ENCODE peak calls at places on chromosomes 12 and 14, in ten cellular contexts. H is Kasumi-1; A is EH; V is activated CD8-positive, alpha-beta T cell treated with anti-CD3 and anti-CD28 coated beads for 36 hours; O is KG1; I is stimulated activated CD4-positive, alpha-beta T cell treated with anti-CD3 and anti-CD28 coated beads, Interleukin-2, amount 100 ng/mL, for 48 hours; D is activated CD8-positive, alpha-beta memory T cell treated with anti-CD3 and anti-CD28 coated beads for 24 hours; U is mesothelial cell of epicardium; B is body of pancreas; C is SW 1271. T is an unnamed sample.
A peak's percentile ranks its signal among the peaks of the same experiment; 100 is the strongest.

GRCh38 chr12:25518512-25518911 is 34.6 kb downstream of the LMNTD1 start:
- DNase-seq in H (no peak), A (peak; percentile 79), V (peak; percentile 24), O (no peak), I (no peak), D (no peak), U (no peak), B (no peak), C (no peak), T (no peak)

GRCh38 chr12:18468521-18469075 is 207.3 kb downstream of the PIK3C2G start:
- DNase-seq in H (no peak), A (peak; percentile 47), V (no peak), O (no peak), I (no peak), D (no peak), U (no peak), B (no peak), C (no peak), T (no peak)

GRCh38 chr12:132153501-132154340 is 9.5 kb downstream of the NOC4L start:
- DNase-seq in H (peak; percentile 77), A (peak; percentile 67), V (peak; percentile 79), O (peak; percentile 39), I (peak; percentile 63), D (peak; percentile 86), U (peak; percentile 81), B (peak; percentile 77), C (no peak), T (peak; percentile 48)

GRCh38 chr14:71474291-71474690 is 457.9 kb upstream of the RGS6 start:
- DNase-seq in H (no peak), A (no peak), V (no peak), O (no peak), I (no peak), D (no peak), U (no peak), B (no peak), C (no peak), T (no peak)

GRCh38 chr12:113167868-113168267 is 17.4 kb downstream of the DDX54 start:
- DNase-seq in H (no peak), A (no peak), V (no peak), O (no peak), I (no peak), D (no peak), U (no peak), B (no peak), C (no peak), T (no peak)

GRCh38 chr14:89267163-89267562 is 149.9 kb downstream of the FOXN3 start:
- DNase-seq in H (no peak), A (no peak), V (no peak), O (no peak), I (no peak), D (peak; percentile 46), U (no peak), B (no peak), C (no peak), T (no peak)

GRCh38 chr12:75846102-75846501 is 185.5 kb downstream of the PHLDA1 start:
- DNase-seq in H (no peak), A (no peak), V (no peak), O (no peak), I (no peak), D (no peak), U (no peak), B (no peak), C (no peak), T (no peak)

GRCh38 chr12:117053597-117054201 is 45.5 kb downstream of the TESC start:
- DNase-seq in H (no peak), A (no peak), V (no peak), O (no peak), I (no peak), D (no peak), U (no peak), B (no peak), C (no peak), T (no peak)

GRCh38 chr14:54291491-54292191 is 105.2 kb upstream of the CDKN3 start:
- DNase-seq in H (no peak), A (peak; percentile 47), V (no peak), O (no peak), I (no peak), D (no peak), U (no peak), B (no peak), C (no peak), T (no peak)

GRCh38 chr14:26261368-26262122 is 336.3 kb downstream of the NOVA1 start:
- DNase-seq in H (no peak), A (no peak), V (no peak), O (no peak), I (no peak), D (no peak), U (no peak), B (no peak), C (no peak), T (no peak)

GRCh38 chr12:55730447-55730820 is 1.6 kb upstream of the CD63 start:
- DNase-seq in H (no peak), A (no peak), V (peak; percentile 64), O (no peak), I (no peak), D (no peak), U (no peak), B (no peak), C (no peak), T (no peak)

GRCh38 chr14:74401504-74402241 is 24.3 kb downstream of the SYNDIG1L start:
- DNase-seq in H (no peak), A (peak; percentile 15), V (peak; percentile 89), O (no peak), I (peak; percentile 30), D (peak; percentile 80), U (no peak), B (peak; percentile 15), C (no peak), T (no peak)

GRCh38 chr14:24705840-24706239 is 71.8 kb upstream of the GZMB start:
- DNase-seq in H (no peak), A (no peak), V (no peak), O (no peak), I (no peak), D (no peak), U (no peak), B (no peak), C (no peak), T (no peak)

GRCh38 chr12:131044760-131045381 is 91.2 kb downstream of the ADGRD1 start:
- DNase-seq in H (peak; percentile 61), A (no peak), V (no peak), O (no peak), I (no peak), D (no peak), U (no peak), B (no peak), C (no peak), T (peak; percentile 46)

GRCh38 chr12:21248679-21249078 is 86.0 kb downstream of the SLCO1A2 start:
- DNase-seq in H (peak; percentile 44), A (peak; percentile 18), V (no peak), O (no peak), I (no peak), D (no peak), U (no peak), B (no peak), C (no peak), T (no peak)

GRCh38 chr12:15830538-15830937 is 41.4 kb upstream of the EPS8 start:
- DNase-seq in H (no peak), A (peak; percentile 86), V (no peak), O (no peak), I (no peak), D (no peak), U (no peak), B (no peak), C (no peak), T (no peak)

GRCh38 chr12:94055528-94055927 is 92.8 kb upstream of the PLXNC1 start:
- DNase-seq in H (no peak), A (no peak), V (no peak), O (no peak), I (no peak), D (no peak), U (no peak), B (no peak), C (no peak), T (no peak)

GRCh38 chr12:32265461-32265860 is 133.9 kb upstream of the FGD4 start:
- DNase-seq in H (no peak), A (no peak), V (no peak), O (no peak), I (no peak), D (no peak), U (no peak), B (no peak), C (no peak), T (no peak)

GRCh38 chr12:20410746-20411145 is 42.4 kb downstream of the PDE3A start:
- DNase-seq in H (peak; percentile 67), A (no peak), V (no peak), O (no peak), I (no peak), D (no peak), U (no peak), B (no peak), C (no peak), T (peak; percentile 23)

GRCh38 chr14:20687362-20688166 is 1.0 kb upstream of the ANG start:
- DNase-seq in H (no peak), A (no peak), V (no peak), O (no peak), I (no peak), D (no peak), U (no peak), B (peak; percentile 47), C (no peak), T (no peak)

GRCh38 chr12:121638298-121639202 is 12.2 kb downstream of the ORAI1 start:
- DNase-seq in H (no peak), A (no peak), V (no peak), O (no peak), I (no peak), D (no peak), U (no peak), B (no peak), C (no peak), T (no peak)

GRCh38 chr14:56219666-56220413 is 101.6 kb downstream of the PELI2 start:
- DNase-seq in H (no peak), A (no peak), V (no peak), O (no peak), I (no peak), D (no peak), U (no peak), B (peak; percentile 64), C (no peak), T (no peak)

GRCh38 chr14:101005447-101005846 is 101.9 kb upstream of the RTL1 start:
- DNase-seq in H (peak; percentile 18), A (no peak), V (no peak), O (no peak), I (no peak), D (no peak), U (no peak), B (no peak), C (no peak), T (no peak)

GRCh38 chr12:46492471-46493351 is 120.1 kb upstream of the SLC38A2 start:
- DNase-seq in H (no peak), A (peak; percentile 90), V (no peak), O (no peak), I (no peak), D (no peak), U (no peak), B (peak; percentile 13), C (peak; percentile 62), T (no peak)

GRCh38 chr14:61500046-61500445 is 178.7 kb downstream of the PRKCH start:
- DNase-seq in H (no peak), A (no peak), V (no peak), O (no peak), I (no peak), D (no peak), U (no peak), B (no peak), C (no peak), T (no peak)

GRCh38 chr12:27914956-27915355 is 57.6 kb downstream of the PTHLH start:
- DNase-seq in H (no peak), A (no peak), V (no peak), O (no peak), I (no peak), D (no peak), U (no peak), B (no peak), C (no peak), T (no peak)